ENCODE peak calls at places on chromosomes 13 and 19, in six cellular contexts. One of them, this sample, is unnamed. For H3K4me1, the result is how much of the 10 kb centered on the place peaks cover.

GRCh38 chr19:21197589-21198295 is 55.9 kb downstream of the ZNF431 start:
- DNase-seq in Karpas-422: no peak
- DNase-seq in fibroblast of lung: no peak
- DNase-seq in GM23248: no peak
- DNase-seq in DND-41: no peak
- DNase-seq in GM23338: no peak
- DNase-seq in this sample: no peak

GRCh38 chr13:110535526-110535925 is 26.0 kb downstream of the RAB20 start:
- DNase-seq in Karpas-422: no peak
- DNase-seq in fibroblast of lung: no peak
- DNase-seq in GM23248: no peak
- DNase-seq in DND-41: no peak
- DNase-seq in GM23338: no peak
- DNase-seq in this sample: no peak

GRCh38 chr19:34962281-34962944 is 1.6 kb downstream of the ZNF792 start:
- DNase-seq in Karpas-422: no peak
- DNase-seq in fibroblast of lung: no peak
- DNase-seq in GM23248: no peak
- DNase-seq in DND-41: peak
- DNase-seq in GM23338: no peak
- DNase-seq in this sample: no peak

GRCh38 chr19:44570984-44571684 is 41.7 kb upstream of the CEACAM20 start:
- DNase-seq in Karpas-422: peak
- DNase-seq in fibroblast of lung: peak
- DNase-seq in GM23248: peak
- DNase-seq in DND-41: peak
- DNase-seq in GM23338: peak
- DNase-seq in this sample: peak

GRCh38 chr19:42290523-42291436 is 11.2 kb upstream of the PRR19 start:
- DNase-seq in Karpas-422: peak
- DNase-seq in fibroblast of lung: no peak
- DNase-seq in GM23248: peak
- DNase-seq in DND-41: peak
- DNase-seq in GM23338: peak
- DNase-seq in this sample: peak

GRCh38 chr13:95644611-95645052 is at the start of gene DZIP1:
- DNase-seq in Karpas-422: no peak
- DNase-seq in fibroblast of lung: peak
- DNase-seq in GM23248: peak
- DNase-seq in DND-41: no peak
- DNase-seq in GM23338: peak
- DNase-seq in this sample: peak

GRCh38 chr13:57629821-57630235 is 1.7 kb upstream of the PCDH17 start:
- DNase-seq in Karpas-422: no peak
- DNase-seq in fibroblast of lung: peak
- DNase-seq in GM23248: peak
- DNase-seq in DND-41: no peak
- DNase-seq in GM23338: peak
- DNase-seq in this sample: peak

GRCh38 chr19:31470229-31470939 is 121.1 kb upstream of the TSHZ3 start:
- DNase-seq in Karpas-422: peak
- DNase-seq in fibroblast of lung: no peak
- DNase-seq in GM23248: no peak
- DNase-seq in DND-41: peak
- DNase-seq in GM23338: no peak
- DNase-seq in this sample: no peak

GRCh38 chr19:19214892-19215291 is 3.1 kb downstream of the NCAN start:
- DNase-seq in Karpas-422: peak
- DNase-seq in fibroblast of lung: peak
- DNase-seq in GM23248: peak
- DNase-seq in DND-41: peak
- DNase-seq in GM23338: peak
- DNase-seq in this sample: peak

GRCh38 chr19:17454579-17454978 is 6.1 kb upstream of the TMEM221 start:
- DNase-seq in Karpas-422: no peak
- DNase-seq in fibroblast of lung: no peak
- DNase-seq in GM23248: no peak
- DNase-seq in DND-41: no peak
- DNase-seq in GM23338: peak
- DNase-seq in this sample: no peak
- H3K4me2 ChIP-seq in Karpas-422: no peak
- H3K4me2 ChIP-seq in fibroblast of lung: no peak
- H3K4me2 ChIP-seq in GM23248: no peak
- H3K4me2 ChIP-seq in DND-41: no peak
- H3K4me2 ChIP-seq in GM23338: peak
- H3K4me2 ChIP-seq in this sample: no peak

DNA sequence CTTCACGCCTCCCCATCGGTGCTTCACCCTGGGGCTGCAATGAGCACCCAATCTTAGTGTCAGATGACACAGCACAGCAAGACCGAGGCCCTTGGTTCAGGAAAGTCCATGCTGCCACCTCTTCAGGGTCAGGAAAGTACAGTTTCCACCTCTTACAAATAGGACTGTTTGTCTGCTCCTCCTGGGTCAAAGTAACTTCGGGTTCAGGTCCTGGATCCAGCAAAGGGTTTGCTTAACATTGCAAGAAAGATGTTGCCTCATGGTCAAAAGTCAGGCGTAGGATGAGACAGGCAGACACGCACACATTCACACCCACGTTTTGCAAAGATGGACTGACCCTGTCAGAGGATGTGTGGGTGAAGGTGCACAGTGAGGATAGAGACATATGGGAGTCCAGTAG is 1.6 kb upstream of the CYP2B6 start:
- DNase-seq in Karpas-422: no peak
- DNase-seq in fibroblast of lung: no peak
- DNase-seq in GM23248: no peak
- DNase-seq in DND-41: no peak
- DNase-seq in GM23338: no peak
- DNase-seq in this sample: no peak
- H3K4me1 ChIP-seq in Karpas-422: under half
- H3K4me1 ChIP-seq in fibroblast of lung: under half
- H3K4me1 ChIP-seq in GM23248: under half
- H3K4me1 ChIP-seq in DND-41: under half
- H3K4me1 ChIP-seq in GM23338: under half
- H3K4me1 ChIP-seq in this sample: under half

GRCh38 chr19:46830864-46831263 is 19.8 kb downstream of the AP2S1 start:
- DNase-seq in Karpas-422: no peak
- DNase-seq in fibroblast of lung: no peak
- DNase-seq in GM23248: no peak
- DNase-seq in DND-41: no peak
- DNase-seq in GM23338: no peak
- DNase-seq in this sample: no peak
- H2AFZ ChIP-seq in Karpas-422: no peak
- H2AFZ ChIP-seq in fibroblast of lung: no peak
- H2AFZ ChIP-seq in GM23248: peak
- H2AFZ ChIP-seq in DND-41: no peak
- H2AFZ ChIP-seq in GM23338: no peak
- H2AFZ ChIP-seq in this sample: no peak

GRCh38 chr13:27666951-27667350 is 45.3 kb downstream of the POLR1D start:
- DNase-seq in Karpas-422: no peak
- DNase-seq in fibroblast of lung: no peak
- DNase-seq in GM23248: no peak
- DNase-seq in DND-41: no peak
- DNase-seq in GM23338: no peak
- DNase-seq in this sample: no peak
- H3K4me2 ChIP-seq in Karpas-422: no peak
- H3K4me2 ChIP-seq in fibroblast of lung: no peak
- H3K4me2 ChIP-seq in GM23248: no peak
- H3K4me2 ChIP-seq in DND-41: no peak
- H3K4me2 ChIP-seq in GM23338: no peak
- H3K4me2 ChIP-seq in this sample: no peak

DNA sequence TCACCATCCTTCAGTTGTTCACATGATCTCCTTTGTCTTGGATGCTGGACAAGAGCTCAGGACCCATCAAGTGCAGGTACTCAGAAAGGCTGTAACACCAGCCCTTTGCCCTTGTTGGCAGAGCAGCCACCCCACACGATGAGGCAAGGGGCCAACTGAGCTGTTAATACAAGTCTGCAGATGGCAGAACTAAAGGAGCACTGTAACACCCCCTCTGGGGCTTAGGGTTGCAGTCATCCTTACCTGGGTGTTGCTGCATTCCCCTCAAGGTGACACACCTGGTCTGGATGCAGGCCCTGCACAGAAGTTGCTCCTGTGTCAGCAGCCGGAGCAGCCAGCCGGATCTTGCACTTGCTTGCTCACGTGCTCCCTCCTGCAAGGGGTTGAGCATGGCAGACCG is 52.0 kb downstream of the STARD13 start:
- DNase-seq in Karpas-422: no peak
- DNase-seq in fibroblast of lung: no peak
- DNase-seq in GM23248: no peak
- DNase-seq in DND-41: no peak
- DNase-seq in GM23338: no peak
- DNase-seq in this sample: no peak
- H3K4me1 ChIP-seq in Karpas-422: under half
- H3K4me1 ChIP-seq in fibroblast of lung: half or more
- H3K4me1 ChIP-seq in GM23248: half or more
- H3K4me1 ChIP-seq in DND-41: under half
- H3K4me1 ChIP-seq in GM23338: under half
- H3K4me1 ChIP-seq in this sample: half or more

DNA sequence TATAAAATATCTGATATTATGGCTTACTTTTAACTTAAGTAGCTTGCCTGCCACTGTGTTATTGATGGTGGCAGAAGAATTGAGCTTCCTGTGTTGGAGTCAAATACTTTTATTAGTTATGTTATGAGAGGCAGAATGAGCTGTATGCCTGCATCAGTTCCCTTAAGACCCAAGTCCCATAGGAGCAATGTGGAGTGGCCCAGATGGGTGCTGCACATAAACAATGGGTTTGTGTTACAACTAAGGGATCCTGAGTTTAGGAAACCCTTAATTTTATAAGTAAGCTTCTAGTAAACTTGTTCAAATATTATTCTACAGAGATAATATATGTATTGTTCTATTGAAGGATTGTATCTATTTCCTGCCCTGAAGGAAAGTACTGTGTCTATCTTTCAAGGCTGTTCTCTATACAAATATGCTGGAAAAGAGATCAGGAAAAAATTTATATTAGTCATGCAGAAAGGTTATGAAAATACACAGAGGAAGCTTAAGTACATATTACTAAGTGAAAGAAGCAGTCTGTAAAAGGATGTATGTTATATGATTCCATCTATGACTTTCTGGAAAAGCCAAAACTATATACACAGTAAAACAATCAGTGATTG is 2018.0 kb upstream of the PCDH20 start:
- DNase-seq in Karpas-422: no peak
- DNase-seq in fibroblast of lung: peak
- DNase-seq in GM23248: no peak
- DNase-seq in DND-41: no peak
- DNase-seq in GM23338: no peak
- DNase-seq in this sample: no peak
- H2AFZ ChIP-seq in Karpas-422: peak
- H2AFZ ChIP-seq in fibroblast of lung: no peak
- H2AFZ ChIP-seq in GM23248: no peak
- H2AFZ ChIP-seq in DND-41: no peak
- H2AFZ ChIP-seq in GM23338: no peak
- H2AFZ ChIP-seq in this sample: peak

DNA sequence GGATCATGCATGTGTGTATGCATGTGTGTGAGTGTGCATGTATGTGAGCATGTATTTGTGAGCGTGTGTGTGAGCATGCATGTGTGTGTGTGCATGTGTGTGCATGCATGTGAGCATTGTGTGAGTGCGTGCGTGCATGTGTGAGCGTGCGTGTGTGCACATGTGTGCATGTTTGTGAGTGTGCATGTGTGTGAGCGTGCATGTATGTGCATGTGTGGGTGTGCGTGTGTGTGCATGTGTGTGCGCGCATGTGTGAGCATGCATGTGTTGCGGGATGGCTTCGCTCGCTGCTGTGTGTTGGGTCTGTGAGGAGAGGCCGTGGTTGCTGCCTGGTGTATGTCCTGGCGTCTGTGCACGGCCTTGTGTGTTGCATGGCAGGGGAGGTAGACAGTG is 32.4 kb downstream of the PAK4 start:
- DNase-seq in Karpas-422: no peak
- DNase-seq in fibroblast of lung: no peak
- DNase-seq in GM23248: no peak
- DNase-seq in DND-41: no peak
- DNase-seq in GM23338: no peak
- DNase-seq in this sample: no peak
- H3K4me2 ChIP-seq in Karpas-422: no peak
- H3K4me2 ChIP-seq in fibroblast of lung: peak
- H3K4me2 ChIP-seq in GM23248: no peak
- H3K4me2 ChIP-seq in DND-41: no peak
- H3K4me2 ChIP-seq in GM23338: no peak
- H3K4me2 ChIP-seq in this sample: peak

DNA sequence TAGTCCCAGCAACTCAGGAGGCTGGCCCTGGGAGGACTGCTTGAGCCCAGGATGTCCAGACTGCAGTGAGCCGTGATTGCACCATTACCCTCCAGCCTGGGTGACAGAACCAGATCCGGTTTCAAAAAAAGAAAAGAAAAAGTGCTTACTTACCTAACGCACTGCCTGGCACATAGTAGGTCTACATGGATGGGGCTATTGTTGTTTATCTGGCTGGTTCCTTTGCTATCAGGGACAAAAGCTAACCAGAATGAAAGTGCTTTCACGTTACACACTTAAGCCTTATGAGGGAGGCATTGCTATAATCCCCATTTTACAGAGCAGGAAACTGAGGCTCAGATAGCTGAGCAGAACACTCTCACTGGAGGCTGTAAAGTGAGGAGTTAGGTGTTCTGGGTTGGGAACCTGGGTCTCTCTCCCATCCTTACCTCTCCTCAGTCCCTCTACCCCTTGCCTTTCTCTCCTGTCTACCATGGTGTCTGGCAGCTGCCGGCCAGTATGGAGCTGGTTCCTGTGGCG is 2.8 kb downstream of the DNM2 start:
- DNase-seq in Karpas-422: no peak
- DNase-seq in fibroblast of lung: no peak
- DNase-seq in GM23248: no peak
- DNase-seq in DND-41: no peak
- DNase-seq in GM23338: no peak
- DNase-seq in this sample: no peak
- H3K4me1 ChIP-seq in Karpas-422: under half
- H3K4me1 ChIP-seq in fibroblast of lung: under half
- H3K4me1 ChIP-seq in GM23248: under half
- H3K4me1 ChIP-seq in DND-41: under half
- H3K4me1 ChIP-seq in GM23338: under half
- H3K4me1 ChIP-seq in this sample: under half

DNA sequence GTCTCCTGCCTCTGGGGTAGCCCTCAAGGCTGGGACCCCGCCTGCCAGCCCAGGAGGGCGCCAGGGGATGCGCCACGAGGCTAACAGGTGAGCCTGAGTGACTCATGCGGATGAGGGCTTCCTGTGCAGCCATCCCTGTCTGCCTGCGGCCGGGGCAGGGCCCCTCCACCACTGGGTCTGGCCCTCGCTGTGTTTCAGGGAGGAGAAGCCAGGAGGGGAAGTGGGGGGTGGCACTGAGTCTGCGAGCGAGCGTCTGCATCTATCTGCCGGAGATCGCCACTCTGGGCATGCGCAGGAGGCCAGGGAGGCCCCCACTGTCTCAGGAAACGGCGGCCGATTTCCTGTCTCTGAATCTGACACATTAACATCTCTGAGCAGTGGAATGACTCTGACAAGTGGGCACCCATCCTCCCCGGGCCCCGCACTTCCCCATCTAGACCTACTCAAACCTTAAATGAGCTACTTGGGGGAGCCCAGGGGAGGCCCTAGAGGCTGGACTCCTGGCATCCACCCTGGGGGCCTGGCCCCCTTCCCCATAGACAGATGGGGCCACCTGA is 19.7 kb downstream of the RFX1 start:
- DNase-seq in Karpas-422: peak
- DNase-seq in fibroblast of lung: no peak
- DNase-seq in GM23248: peak
- DNase-seq in DND-41: peak
- DNase-seq in GM23338: peak
- DNase-seq in this sample: peak
- H2AFZ ChIP-seq in Karpas-422: peak
- H2AFZ ChIP-seq in fibroblast of lung: peak
- H2AFZ ChIP-seq in GM23248: peak
- H2AFZ ChIP-seq in DND-41: peak
- H2AFZ ChIP-seq in GM23338: peak
- H2AFZ ChIP-seq in this sample: peak

This sample was measured in osteoblast.